ENCODE peak calls at places on chromosomes 1 and 21, in ten cellular contexts. D, S, E, Y, B, W, A, U, J and X are unnamed samples.

GRCh38 chr1:242405947-242406346 is 118.5 kb downstream of the PLD5 start:
- DNase-seq in B (no peak), U (no peak), S (no peak), J (no peak), D (no peak), E (no peak), Y (no peak), A (no peak), W (no peak), X (no peak)

GRCh38 chr1:55418208-55418607 is 203.0 kb upstream of the USP24 start:
- DNase-seq in B (no peak), Y (no peak), E (no peak), U (no peak), A (no peak), D (no peak), S (no peak), J (no peak), W (no peak), X (no peak)

GRCh38 chr1:89540406-89540970 is 15.9 kb downstream of the LRRC8B start:
- DNase-seq in S (no peak), J (no peak), Y (no peak), B (no peak), A (no peak), U (no peak), W (no peak), D (no peak), E (no peak), X (no peak)

GRCh38 chr1:24555591-24556413 is at the start of gene NCMAP:
- DNase-seq in W (no peak), B (peak), S (no peak), U (peak), D (no peak), J (no peak), E (no peak), A (no peak), Y (no peak), X (peak)

GRCh38 chr1:178367151-178367550 is 129.6 kb downstream of the CLEC20A start:
- DNase-seq in D (no peak), Y (no peak), J (no peak), E (no peak), W (no peak), A (no peak), S (no peak), B (no peak), U (no peak), X (no peak)

GRCh38 chr1:239261521-239261920 is 124.8 kb upstream of the CHRM3 start:
- DNase-seq in S (no peak), E (no peak), U (no peak), J (no peak), D (no peak), Y (no peak), W (no peak), A (no peak), B (no peak), X (no peak)

GRCh38 chr1:43822040-43822439 is 111.6 kb upstream of the ARTN start:
- DNase-seq in B (no peak), E (no peak), A (peak), D (peak), U (no peak), W (peak), Y (no peak), S (no peak), J (no peak), X (peak)

GRCh38 chr1:236681184-236681583 is 5.1 kb upstream of the ACTN2 start:
- DNase-seq in J (no peak), S (no peak), E (no peak), A (no peak), W (no peak), B (no peak), Y (no peak), D (no peak), U (no peak), X (no peak)

GRCh38 chr1:225476538-225476988 is 48.7 kb upstream of the LBR start:
- DNase-seq in W (peak), A (peak), J (no peak), Y (no peak), D (no peak), S (no peak), U (no peak), B (peak), E (no peak), X (no peak)

GRCh38 chr1:23101891-23102688 is 66.6 kb downstream of the LUZP1 start:
- DNase-seq in W (peak), D (no peak), E (no peak), Y (no peak), B (no peak), S (no peak), A (no peak), J (no peak), U (no peak), X (no peak)

GRCh38 chr1:201255470-201256362 is 27.6 kb upstream of the PKP1 start:
- DNase-seq in U (no peak), A (no peak), B (no peak), D (no peak), J (no peak), Y (no peak), E (no peak), W (no peak), S (no peak), X (no peak)

GRCh38 chr1:196317535-196318522 is 290.4 kb downstream of the KCNT2 start:
- DNase-seq in E (no peak), W (peak), D (peak), J (no peak), Y (no peak), U (no peak), B (peak), S (peak), A (no peak), X (no peak)

GRCh38 chr1:55211456-55211855 is 3.7 kb downstream of the USP24 start:
- DNase-seq in Y (no peak), D (no peak), S (no peak), W (peak), B (peak), U (no peak), E (no peak), J (no peak), A (no peak), X (no peak)

GRCh38 chr1:96144636-96145035 is 576.9 kb upstream of the PTBP2 start:
- DNase-seq in B (no peak), E (no peak), D (no peak), S (no peak), W (no peak), U (no peak), Y (no peak), A (no peak), J (no peak), X (no peak)

GRCh38 chr1:225748479-225748878 is 29.1 kb upstream of the SRP9 start:
- DNase-seq in B (no peak), S (no peak), Y (peak), E (no peak), J (no peak), D (no peak), W (no peak), U (no peak), A (no peak), X (no peak)

GRCh38 chr1:13583964-13584791 is 546 bp downstream of the PDPN start:
- DNase-seq in U (no peak), D (no peak), Y (peak), W (no peak), A (peak), J (no peak), S (peak), E (no peak), B (no peak), X (no peak)

GRCh38 chr1:176208034-176208433 is 948 bp upstream of the COP1 start:
- DNase-seq in S (no peak), A (no peak), D (no peak), J (no peak), U (no peak), Y (no peak), E (no peak), B (no peak), W (no peak), X (no peak)

GRCh38 chr1:24870551-24871195 is 59.4 kb downstream of the RUNX3 start:
- DNase-seq in E (no peak), S (no peak), J (no peak), D (no peak), W (no peak), B (no peak), A (no peak), U (no peak), Y (no peak), X (no peak)

GRCh38 chr1:226466301-226466700 is 58.4 kb upstream of the PARP1 start:
- DNase-seq in U (no peak), A (no peak), Y (no peak), B (no peak), D (no peak), E (no peak), J (no peak), W (no peak), S (no peak), X (no peak)

GRCh38 chr1:5651496-5651895 is 340.7 kb downstream of the NPHP4 start:
- DNase-seq in U (no peak), S (no peak), W (no peak), D (no peak), A (no peak), Y (no peak), B (no peak), E (no peak), J (no peak), X (no peak)

GRCh38 chr1:224223819-224224714 is 41.0 kb downstream of the DEGS1 start:
- DNase-seq in B (no peak), A (no peak), W (peak), U (no peak), J (no peak), Y (no peak), S (no peak), D (no peak), E (no peak), X (no peak)

GRCh38 chr1:246597340-246597739 is 31.1 kb downstream of the CNST start:
- DNase-seq in J (no peak), W (peak), U (peak), B (peak), D (no peak), E (no peak), Y (peak), A (peak), S (no peak), X (no peak)

GRCh38 chr1:108816049-108816882 is 40.6 kb downstream of the AKNAD1 start:
- DNase-seq in E (no peak), A (peak), D (no peak), S (peak), Y (peak), U (peak), W (peak), B (peak), J (peak), X (peak)

GRCh38 chr1:178004926-178005391 is 35.1 kb upstream of the SEC16B start:
- DNase-seq in B (no peak), D (no peak), E (no peak), W (peak), Y (no peak), J (no peak), A (no peak), U (no peak), S (no peak), X (no peak)

GRCh38 chr1:59699227-59699847 is 115.4 kb upstream of the HOOK1 start:
- DNase-seq in D (peak), J (no peak), W (peak), B (peak), A (no peak), U (no peak), S (no peak), E (no peak), Y (no peak), X (no peak)

GRCh38 chr1:192826791-192827477 is 18.1 kb downstream of the RGS2 start:
- DNase-seq in J (no peak), Y (no peak), U (no peak), W (no peak), E (no peak), D (peak), S (no peak), A (no peak), B (no peak), X (no peak)

GRCh38 chr1:30756545-30757195 is 904 bp downstream of the LAPTM5 start:
- DNase-seq in B (no peak), A (peak), U (peak), Y (peak), D (peak), J (no peak), E (no peak), S (no peak), W (peak), X (peak)

GRCh38 chr1:181396171-181396670 is 87.1 kb upstream of the CACNA1E start:
- DNase-seq in S (no peak), Y (no peak), B (no peak), W (no peak), J (no peak), A (no peak), U (no peak), D (no peak), E (no peak), X (no peak)

GRCh38 chr1:60575326-60575874 is 501.8 kb upstream of the C1orf87 start:
- DNase-seq in D (no peak), Y (no peak), S (no peak), U (no peak), J (no peak), W (no peak), A (no peak), B (no peak), E (no peak), X (no peak)

GRCh38 chr1:204390731-204391466 is 20.7 kb downstream of the PPP1R15B start:
- DNase-seq in Y (no peak), S (no peak), U (no peak), E (no peak), W (peak), J (no peak), B (no peak), A (no peak), D (no peak), X (no peak)

GRCh38 chr1:209406111-209406654 is 177.3 kb upstream of the CAMK1G start:
- DNase-seq in A (no peak), U (no peak), B (no peak), Y (no peak), D (no peak), J (no peak), W (peak), S (no peak), E (no peak), X (no peak)

GRCh38 chr1:66452162-66452561 is 81.8 kb upstream of the SGIP1 start:
- DNase-seq in A (no peak), W (no peak), Y (no peak), S (no peak), U (no peak), B (no peak), E (no peak), D (no peak), J (no peak), X (no peak)

GRCh38 chr21:23960769-23961168 is 1646.5 kb downstream of the MRPL39 start:
- DNase-seq in D (no peak), U (no peak), E (no peak), A (no peak), W (no peak), J (no peak), S (no peak), Y (no peak), B (no peak), X (no peak)

GRCh38 chr21:44071359-44072104 is 35.7 kb upstream of the PWP2 start:
- DNase-seq in S (no peak), W (no peak), D (no peak), J (no peak), E (no peak), U (no peak), Y (no peak), A (no peak), B (no peak), X (no peak)

GRCh38 chr1:6282577-6283270 is 21.8 kb upstream of the GPR153 start:
- DNase-seq in Y (no peak), W (no peak), E (no peak), B (no peak), U (no peak), S (no peak), A (no peak), J (no peak), D (no peak), X (peak)

GRCh38 chr1:9629445-9630201 is 21.9 kb upstream of the PIK3CD start:
- DNase-seq in E (no peak), U (peak), J (no peak), B (no peak), W (no peak), D (no peak), S (peak), A (no peak), Y (no peak), X (no peak)

GRCh38 chr1:9631613-9632012 is 19.9 kb upstream of the PIK3CD start:
- DNase-seq in A (no peak), D (no peak), J (no peak), Y (no peak), U (no peak), S (no peak), E (no peak), B (no peak), W (no peak), X (no peak)

GRCh38 chr1:9626201-9626608 is 25.3 kb upstream of the PIK3CD start:
- DNase-seq in Y (no peak), B (no peak), W (no peak), U (no peak), E (no peak), S (no peak), J (no peak), D (no peak), A (no peak), X (peak)

GRCh38 chr1:9630331-9631081 is 21.0 kb upstream of the PIK3CD start:
- DNase-seq in W (no peak), Y (no peak), S (no peak), U (no peak), D (no peak), B (no peak), E (no peak), A (no peak), J (no peak), X (no peak)

GRCh38 chr1:9628541-9629444 is 22.7 kb upstream of the PIK3CD start:
- DNase-seq in D (no peak), J (no peak), B (no peak), Y (no peak), S (no peak), A (no peak), W (no peak), E (no peak), U (no peak), X (peak)
- TF ChIP-seq POLR2A in D (no peak), J (no peak), B (no peak), Y (no peak), S (no peak), A (no peak), W (no peak), E (peak), U (no peak), X (no peak)

GRCh38 chr1:161305872-161306519 is 3.8 kb downstream of the MPZ start:
- DNase-seq in S (peak), E (peak), Y (peak), A (peak), U (peak), D (no peak), B (peak), W (peak), J (peak), X (peak)
- TF ChIP-seq POLR2A in S (no peak), E (no peak), Y (no peak), A (no peak), U (peak), D (no peak), B (peak), W (no peak), J (peak), X (peak)

GRCh38 chr1:1627842-1628655 is 3.9 kb upstream of the MMP23B start:
- DNase-seq in Y (peak), J (no peak), S (peak), W (no peak), D (no peak), U (no peak), A (peak), B (no peak), E (no peak), X (no peak)
- TF ChIP-seq POLR2A in Y (no peak), J (no peak), S (no peak), W (no peak), D (no peak), U (no peak), A (no peak), B (no peak), E (no peak), X (no peak)

GRCh38 chr1:205527931-205528330 is 23.5 kb downstream of the CDK18 start:
- DNase-seq in A (no peak), W (no peak), U (no peak), E (no peak), S (no peak), J (no peak), B (no peak), Y (no peak), D (no peak), X (no peak)
- TF ChIP-seq POLR2A in A (no peak), W (no peak), U (no peak), E (no peak), S (no peak), J (no peak), B (no peak), Y (no peak), D (no peak), X (no peak)

DNA sequence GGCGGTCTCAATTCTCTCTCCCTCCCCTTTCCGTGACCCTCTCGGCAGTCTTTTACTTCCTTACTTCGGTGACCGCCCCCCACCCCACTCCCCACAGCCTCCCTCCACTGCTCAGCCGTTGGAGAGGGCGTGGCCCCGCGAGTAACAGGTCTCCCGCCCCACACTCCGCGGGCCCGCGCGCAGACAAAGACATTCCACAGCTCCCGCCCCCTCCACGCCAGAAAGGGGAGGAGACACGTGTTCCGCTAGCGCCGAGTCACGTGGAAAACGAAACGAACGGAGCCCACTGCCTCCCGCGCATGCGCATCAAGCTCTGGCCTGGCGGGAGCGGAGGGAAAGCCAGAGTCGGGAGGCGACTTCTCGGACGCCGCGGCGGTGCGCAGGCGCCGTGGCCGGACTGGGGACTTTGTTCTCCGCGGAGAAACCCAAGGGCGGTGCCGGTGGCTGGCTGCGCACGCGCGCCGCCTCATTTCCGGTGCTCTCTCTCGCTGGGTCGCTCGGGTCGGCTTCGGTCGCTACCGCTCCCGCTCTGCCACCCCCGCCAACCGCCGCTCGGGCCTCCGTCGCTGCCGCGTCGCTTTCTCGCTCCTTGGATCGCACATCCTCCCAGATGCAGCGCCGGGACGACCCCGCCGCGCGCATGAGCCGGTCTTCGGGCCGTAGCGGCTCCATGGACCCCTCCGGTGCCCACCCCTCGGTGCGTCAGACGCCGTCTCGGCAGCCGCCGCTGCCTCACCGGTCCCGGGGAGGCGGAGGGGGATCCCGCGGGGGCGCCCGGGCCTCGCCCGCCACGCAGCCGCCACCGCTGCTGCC is at the start of gene KHDRBS1:
- DNase-seq in A (peak), J (peak), Y (peak), U (peak), B (peak), W (peak), D (peak), E (peak), S (peak), X (peak)
- TF ChIP-seq POLR2A in A (peak), J (peak), Y (no peak), U (peak), B (peak), W (peak), D (peak), E (peak), S (peak), X (peak)

DNA sequence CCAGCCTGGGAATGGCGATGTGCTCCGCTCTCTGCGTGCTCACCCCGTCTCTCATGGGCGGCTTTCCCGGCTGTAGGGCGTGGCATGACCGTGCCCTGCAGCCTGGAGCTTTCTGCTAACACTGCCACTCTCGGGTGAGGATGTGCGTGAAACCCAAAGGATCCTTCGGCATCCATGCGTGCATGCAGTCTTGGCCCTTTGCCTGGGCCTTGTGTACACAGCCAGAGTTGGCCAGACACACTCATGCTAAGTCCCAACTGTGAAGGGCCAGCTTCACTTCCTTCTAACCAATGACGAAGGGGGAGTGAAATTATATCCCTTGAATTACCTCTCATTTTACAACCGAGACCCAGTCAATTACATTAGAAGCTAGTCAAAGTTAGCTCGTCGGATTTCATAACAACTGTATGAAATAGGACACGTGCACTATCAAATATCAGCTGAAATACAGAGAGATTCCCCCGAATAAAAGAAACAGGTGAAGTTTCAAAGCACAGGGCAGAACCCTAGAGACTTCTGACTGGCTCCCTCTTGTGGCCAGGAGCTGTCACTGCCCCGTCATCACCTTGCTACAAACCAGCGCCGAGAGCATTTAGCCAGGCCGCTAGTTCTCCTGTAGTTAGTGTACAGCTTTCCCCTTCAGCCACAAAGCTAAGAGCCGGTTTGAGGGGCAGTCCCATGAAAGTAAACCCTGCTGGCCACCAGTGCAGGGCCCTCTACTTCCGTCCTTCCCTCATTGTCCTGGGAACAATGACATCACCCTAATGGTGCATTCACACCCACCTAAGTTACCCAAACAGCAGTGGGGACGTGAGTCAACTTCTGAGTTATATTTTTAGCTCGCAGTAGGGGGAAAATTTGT is 63.4 kb upstream of the COA6 start:
- DNase-seq in W (peak), S (no peak), B (peak), A (no peak), Y (no peak), D (peak), E (peak), J (no peak), U (peak), X (peak)
- TF ChIP-seq POLR2A in W (no peak), S (no peak), B (no peak), A (no peak), Y (no peak), D (no peak), E (no peak), J (no peak), U (no peak), X (no peak)